ENCODE peak calls at places on chromosomes 16 and 17, in four cellular contexts. A is GM03348; V is DND-41; I is activated naive CD8-positive, alpha-beta T cell treated with anti-CD3 and anti-CD28 coated beads, Interleukin-2, amount 10 ng/mL, durations not matched to agents 7 days and 5 days. S is an unnamed sample.

GRCh38 chr16:48330133-48330846 is 54.9 kb downstream of the SIAH1 start:
- DNase-seq in A (peak; percentile 19), V (no peak), I (no peak), S (no peak)

GRCh38 chr17:58382885-58383248 is 30.9 kb upstream of the SUPT4H1 start:
- DNase-seq in V (no peak), A (no peak), I (no peak), S (no peak)

GRCh38 chr17:79563237-79564013 is 47.4 kb downstream of the RBFOX3 start:
- DNase-seq in A (no peak), V (no peak), I (no peak), S (no peak)

GRCh38 chr17:32259596-32259995 is 6.0 kb upstream of the RHBDL3 start:
- DNase-seq in A (peak; percentile 60), I (no peak), V (no peak), S (no peak)

GRCh38 chr16:69601250-69601649 is 35.5 kb downstream of the NFAT5 start:
- DNase-seq in A (no peak), I (no peak), V (no peak), S (no peak)

GRCh38 chr16:74450236-74450635 is 29.0 kb upstream of the CLEC18B start:
- DNase-seq in V (no peak), I (no peak), A (no peak), S (no peak)

GRCh38 chr17:56023851-56024250 is 129.4 kb upstream of the ANKFN1 start:
- DNase-seq in I (no peak), V (no peak), A (no peak), S (no peak)

GRCh38 chr16:50209548-50210265 is 56.6 kb downstream of the TENT4B start:
- DNase-seq in I (no peak), A (no peak), V (no peak), S (no peak)

GRCh38 chr16:24041834-24042631 is 206.2 kb downstream of the PRKCB start:
- DNase-seq in A (peak; percentile 87), I (peak; percentile 76), V (peak; percentile 80), S (peak; percentile 59)

GRCh38 chr17:41394254-41395016 is 3.0 kb downstream of the KRT31 start:
- DNase-seq in V (no peak), A (no peak), I (no peak), S (no peak)

GRCh38 chr17:31798205-31798724 is 60.8 kb downstream of the COPRS start:
- DNase-seq in V (no peak), I (no peak), A (no peak), S (no peak)

GRCh38 chr16:21614896-21615295 is 15.5 kb downstream of the METTL9 start:
- DNase-seq in A (no peak), V (no peak), I (no peak), S (no peak)

GRCh38 chr17:19977360-19978205 is at the start of gene AKAP10:
- DNase-seq in A (peak; percentile 97), V (peak; percentile 95), I (peak; percentile 95), S (peak; percentile 81)

GRCh38 chr17:74430706-74431567 is 951 bp upstream of the GPRC5C start:
- DNase-seq in V (no peak), A (peak; percentile 50), I (no peak), S (no peak)

GRCh38 chr17:2289878-2290478 is 13.6 kb downstream of the SMG6 start:
- DNase-seq in A (no peak), V (no peak), I (no peak), S (no peak)

GRCh38 chr17:66567234-66568170 is 265.1 kb downstream of the PRKCA start:
- DNase-seq in A (peak; percentile 81), V (peak; percentile 78), I (peak; percentile 78), S (peak; percentile 78)

GRCh38 chr17:80012156-80012555 is 23.5 kb downstream of the TBC1D16 start:
- DNase-seq in A (no peak), I (no peak), V (no peak), S (no peak)

GRCh38 chr16:50910698-50911025 is 168.8 kb downstream of the CYLD start:
- DNase-seq in V (no peak), I (no peak), A (no peak), S (no peak)

GRCh38 chr16:15598648-15599190 is 44.2 kb downstream of the MARF1 start:
- DNase-seq in I (no peak), A (no peak), V (no peak), S (no peak)

GRCh38 chr16:50395763-50396710 is 27.2 kb upstream of the BRD7 start:
- DNase-seq in V (no peak), A (no peak), I (no peak), S (no peak)

GRCh38 chr17:12113156-12113555 is 92.5 kb downstream of the MAP2K4 start:
- DNase-seq in A (no peak), I (no peak), V (no peak), S (no peak)

GRCh38 chr17:44971776-44972483 is 3.8 kb upstream of the C1QL1 start:
- DNase-seq in I (no peak), A (peak; percentile 45), V (no peak), S (no peak)

GRCh38 chr16:610513-611381 is 20.0 kb upstream of the WFIKKN1 start:
- DNase-seq in V (peak; percentile 40), A (peak; percentile 60), I (peak; percentile 56), S (peak; percentile 31)

GRCh38 chr17:62753562-62753961 is 54.6 kb downstream of the MARCHF10 start:
- DNase-seq in A (no peak), V (no peak), I (no peak), S (no peak)

GRCh38 chr17:31807846-31808245 is 51.2 kb downstream of the COPRS start:
- DNase-seq in I (no peak), A (peak; percentile 42), V (no peak), S (no peak)

GRCh38 chr17:77434136-77435114 is 293.7 kb downstream of the SEC14L1 start:
- DNase-seq in I (peak; percentile 61), V (no peak), A (no peak), S (no peak)

GRCh38 chr16:78227855-78228254 is 128.4 kb downstream of the WWOX start:
- DNase-seq in V (no peak), A (no peak), I (no peak), S (no peak)

GRCh38 chr17:62705116-62705515 is 77.6 kb downstream of the MRC2 start:
- DNase-seq in A (no peak), V (no peak), I (no peak), S (no peak)

GRCh38 chr17:68734911-68735310 is 133.7 kb upstream of the FAM20A start:
- DNase-seq in A (no peak), I (no peak), V (no peak), S (no peak)

GRCh38 chr17:3865166-3865565 is 19.1 kb upstream of the NCBP3 start:
- DNase-seq in A (peak; percentile 86), I (no peak), V (no peak), S (no peak)

GRCh38 chr17:74040291-74040690 is 163.2 kb upstream of the RPL38 start:
- DNase-seq in A (no peak), V (no peak), I (no peak), S (no peak)

GRCh38 chr17:58667934-58668597 is 23.8 kb downstream of the TEX14 start:
- DNase-seq in I (no peak), A (no peak), V (no peak), S (no peak)

GRCh38 chr17:69500911-69501429 is 86.5 kb downstream of the MAP2K6 start:
- DNase-seq in A (no peak), V (no peak), I (no peak), S (no peak)

GRCh38 chr17:44188757-44189403 is 2.1 kb downstream of the TMUB2 start:
- DNase-seq in I (no peak), A (no peak), V (no peak), S (no peak)

GRCh38 chr16:49048557-49048956 is 233.1 kb downstream of the CBLN1 start:
- DNase-seq in I (no peak), A (no peak), V (no peak), S (no peak)